ENCODE peak calls at places on chromosome 13, in six cellular contexts. D is tibial artery, A is endodermal cell, Y is uterus, Q is left ventricle myocardium inferior, R is MM.1S. C is an unnamed sample. For H3K4me1, the result is how much of the 10 kb centered on the place peaks cover.

GRCh38 chr13:21137696-21138095 is 38.7 kb downstream of the SKA3 start:
- DNase-seq in Y (no peak), D (no peak), A (no peak), Q (no peak), R (no peak), C (no peak)

GRCh38 chr13:101919541-101920306 is 467.2 kb downstream of the ITGBL1 start:
- DNase-seq in Q (peak), A (peak), R (no peak), D (no peak), Y (no peak), C (no peak)

GRCh38 chr13:33707449-33707848 is 110.5 kb upstream of the RFC3 start:
- DNase-seq in Q (no peak), A (no peak), R (no peak), D (no peak), Y (no peak), C (no peak)

GRCh38 chr13:25846227-25846984 is 205.4 kb downstream of the SHISA2 start:
- DNase-seq in D (no peak), Y (no peak), R (no peak), Q (no peak), A (no peak), C (no peak)

GRCh38 chr13:27211771-27212364 is 39.5 kb upstream of the RPL21 start:
- DNase-seq in D (no peak), R (no peak), Y (no peak), A (no peak), Q (no peak), C (no peak)

GRCh38 chr13:109145631-109146030 is 516.2 kb downstream of the MYO16 start:
- DNase-seq in Q (no peak), D (no peak), A (no peak), Y (no peak), R (peak), C (peak)

GRCh38 chr13:78133511-78133910 is 214.9 kb upstream of the EDNRB start:
- DNase-seq in D (no peak), Y (no peak), R (no peak), A (no peak), Q (no peak), C (no peak)

GRCh38 chr13:105599477-105600037 is 935.9 kb downstream of the EFNB2 start:
- DNase-seq in R (no peak), D (no peak), Q (no peak), A (no peak), Y (no peak), C (no peak)

GRCh38 chr13:81987159-81987558 is 1646.2 kb upstream of the SPRY2 start:
- DNase-seq in R (no peak), A (no peak), D (no peak), Q (no peak), Y (no peak), C (no peak)

GRCh38 chr13:36801035-36801434 is 18.0 kb upstream of the RFXAP start:
- DNase-seq in Y (no peak), A (no peak), Q (no peak), R (no peak), D (no peak), C (no peak)

GRCh38 chr13:67147257-67148218 is 82.6 kb downstream of the PCDH9 start:
- DNase-seq in D (no peak), Y (no peak), Q (no peak), A (no peak), R (no peak), C (no peak)

GRCh38 chr13:44506251-44506650 is 69.9 kb downstream of the TSC22D1 start:
- DNase-seq in D (no peak), Y (no peak), R (no peak), Q (no peak), A (no peak), C (no peak)

GRCh38 chr13:59468396-59468795 is 695.3 kb downstream of the DIAPH3 start:
- DNase-seq in Y (no peak), R (no peak), D (no peak), Q (no peak), A (no peak), C (no peak)

GRCh38 chr13:42221321-42221720 is 50.6 kb upstream of the AKAP11 start:
- DNase-seq in A (no peak), Y (no peak), Q (no peak), R (no peak), D (no peak), C (no peak)

GRCh38 chr13:34085199-34085598 is 267.2 kb downstream of the RFC3 start:
- DNase-seq in R (no peak), D (no peak), Q (no peak), A (no peak), Y (no peak), C (no peak)

GRCh38 chr13:94268661-94269060 is 210.8 kb downstream of the DCT start:
- DNase-seq in D (no peak), R (no peak), Q (no peak), Y (no peak), A (no peak), C (no peak)

GRCh38 chr13:36919206-36919832 is 719 bp downstream of the SMAD9 start:
- DNase-seq in A (peak), R (no peak), Q (peak), D (peak), Y (peak), C (peak)

GRCh38 chr13:89393758-89394157 is 1722.6 kb downstream of the SLITRK5 start:
- DNase-seq in Q (no peak), D (no peak), A (no peak), Y (no peak), R (no peak), C (no peak)

GRCh38 chr13:51646041-51646670 is 61.9 kb downstream of the WDFY2 start:
- DNase-seq in D (no peak), Y (no peak), A (peak), R (no peak), Q (no peak), C (no peak)

GRCh38 chr13:77036294-77036693 is 9.3 kb upstream of the FBXL3 start:
- DNase-seq in Y (no peak), A (no peak), Q (no peak), R (no peak), D (no peak), C (no peak)

GRCh38 chr13:46844431-46844830 is 47.5 kb upstream of the ESD start:
- DNase-seq in D (no peak), Q (no peak), Y (no peak), A (no peak), R (no peak), C (no peak)

GRCh38 chr13:97372929-97373328 is 61.0 kb upstream of the RAP2A start:
- DNase-seq in R (no peak), D (no peak), Y (no peak), A (no peak), Q (no peak), C (no peak)

GRCh38 chr13:109256866-109257760 is 529.3 kb downstream of the IRS2 start:
- DNase-seq in D (no peak), Q (no peak), Y (no peak), R (no peak), A (no peak), C (no peak)

GRCh38 chr13:52147225-52147624 is 12.2 kb downstream of the NEK3 start:
- DNase-seq in Q (no peak), A (no peak), D (no peak), Y (no peak), R (no peak), C (no peak)

GRCh38 chr13:30313307-30313706 is 6.0 kb upstream of the KATNAL1 start:
- DNase-seq in Q (no peak), R (no peak), D (no peak), A (no peak), Y (no peak), C (no peak)

GRCh38 chr13:20703785-20704458 is 423 bp downstream of the IL17D start:
- DNase-seq in A (peak), D (peak), Y (peak), Q (peak), R (peak), C (peak)

GRCh38 chr13:74132152-74132767 is 1.9 kb downstream of the KLF12 start:
- DNase-seq in D (no peak), R (no peak), Y (no peak), Q (no peak), A (no peak), C (peak)

GRCh38 chr13:70527553-70527952 is 419.3 kb upstream of the KLHL1 start:
- DNase-seq in Q (no peak), D (no peak), R (no peak), Y (no peak), A (no peak), C (no peak)
- H3K4me1 ChIP-seq in Q (under half), D (under half), R (under half), Y (under half), A (under half), C (under half)

DNA sequence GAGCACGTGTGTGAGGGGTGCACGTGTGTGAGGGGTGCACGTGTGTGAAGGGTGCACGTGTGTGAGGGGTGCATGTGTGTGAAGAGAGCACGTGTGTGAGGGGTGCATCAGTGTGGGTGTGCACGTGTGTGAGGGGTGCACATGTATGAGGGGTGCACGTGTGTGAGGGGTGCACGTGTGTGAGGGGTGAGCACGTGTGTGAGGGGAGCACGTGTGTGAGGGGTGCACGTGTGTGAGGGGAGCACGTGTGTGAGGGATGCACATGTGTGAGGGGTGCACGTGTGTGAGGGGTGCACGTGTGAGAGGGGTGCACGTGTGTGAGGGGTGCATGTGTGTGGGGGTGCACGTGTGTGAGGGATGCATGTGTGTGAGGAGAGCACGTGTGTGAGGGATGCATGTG is 15.7 kb downstream of the RASA3 start:
- DNase-seq in D (no peak), A (peak), Q (no peak), R (no peak), Y (no peak), C (no peak)
- H3K4me1 ChIP-seq in D (under half), A (under half), Q (under half), R (under half), Y (under half), C (under half)

DNA sequence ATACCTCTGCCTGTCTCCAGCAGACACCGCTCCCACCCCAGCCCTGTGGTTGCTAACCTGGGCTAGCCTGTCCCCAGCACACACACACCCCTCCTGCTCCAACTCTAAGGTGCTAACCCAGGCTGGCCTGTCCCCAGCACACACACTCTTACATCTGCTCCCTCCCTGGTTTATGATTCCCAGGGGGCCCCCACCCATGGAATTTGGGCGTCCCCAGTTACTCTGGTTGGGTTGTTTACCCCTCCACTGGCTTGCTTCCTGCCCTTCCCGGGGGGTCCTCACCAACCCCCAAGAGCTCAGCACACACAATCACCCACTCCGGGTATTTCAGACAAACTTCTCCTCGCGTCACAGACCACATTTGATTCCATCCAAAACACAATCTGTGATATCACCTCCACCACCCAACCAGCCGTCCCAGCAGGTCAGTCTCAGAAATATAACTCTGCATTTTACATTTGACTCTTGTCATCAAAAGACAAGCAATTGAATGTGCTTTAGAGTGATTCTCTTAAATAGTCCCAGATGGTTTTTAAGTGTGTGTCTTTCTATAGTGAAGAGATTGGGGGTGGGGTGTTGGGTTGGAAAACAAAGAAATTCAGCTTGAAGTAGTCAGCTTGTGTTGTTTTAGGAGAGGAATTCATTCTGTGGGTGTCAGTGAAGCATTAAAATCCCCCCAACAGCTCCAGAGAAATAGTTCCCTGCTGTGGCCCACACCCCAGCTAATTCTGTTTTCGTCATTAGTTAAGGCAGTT is 20.1 kb downstream of the COL4A2 start:
- DNase-seq in R (no peak), Q (no peak), D (no peak), Y (no peak), A (peak), C (no peak)
- H3K4me1 ChIP-seq in R (under half), Q (half or more), D (half or more), Y (under half), A (under half), C (under half)

GRCh38 chr13:110700186-110700585 is 5.7 kb downstream of the CARS2 start:
- DNase-seq in R (no peak), Y (no peak), A (no peak), Q (no peak), D (no peak), C (no peak)

GRCh38 chr13:110697842-110698241 is 8.1 kb downstream of the CARS2 start:
- DNase-seq in D (no peak), R (no peak), Y (no peak), Q (no peak), A (no peak), C (no peak)

GRCh38 chr13:110696776-110697175 is 9.1 kb downstream of the CARS2 start:
- DNase-seq in D (no peak), R (no peak), Q (no peak), Y (no peak), A (no peak), C (no peak)

GRCh38 chr13:110699148-110700145 is 6.5 kb downstream of the CARS2 start:
- DNase-seq in D (no peak), A (no peak), Q (no peak), Y (no peak), R (no peak), C (no peak)

GRCh38 chr13:110698689-110699088 is 7.2 kb downstream of the CARS2 start:
- DNase-seq in D (no peak), R (peak), Y (no peak), Q (no peak), A (no peak), C (no peak)
- H3K4me1 ChIP-seq in D (under half), R (under half), Y (under half), Q (under half), A (under half), C (under half)

GRCh38 chr13:113413898-113414282 is 39.4 kb downstream of the ADPRHL1 start:
- DNase-seq in Y (no peak), Q (peak), A (no peak), R (no peak), D (peak), C (no peak)
- H3K4me1 ChIP-seq in Y (under half), Q (under half), A (under half), R (under half), D (under half), C (under half)

DNA sequence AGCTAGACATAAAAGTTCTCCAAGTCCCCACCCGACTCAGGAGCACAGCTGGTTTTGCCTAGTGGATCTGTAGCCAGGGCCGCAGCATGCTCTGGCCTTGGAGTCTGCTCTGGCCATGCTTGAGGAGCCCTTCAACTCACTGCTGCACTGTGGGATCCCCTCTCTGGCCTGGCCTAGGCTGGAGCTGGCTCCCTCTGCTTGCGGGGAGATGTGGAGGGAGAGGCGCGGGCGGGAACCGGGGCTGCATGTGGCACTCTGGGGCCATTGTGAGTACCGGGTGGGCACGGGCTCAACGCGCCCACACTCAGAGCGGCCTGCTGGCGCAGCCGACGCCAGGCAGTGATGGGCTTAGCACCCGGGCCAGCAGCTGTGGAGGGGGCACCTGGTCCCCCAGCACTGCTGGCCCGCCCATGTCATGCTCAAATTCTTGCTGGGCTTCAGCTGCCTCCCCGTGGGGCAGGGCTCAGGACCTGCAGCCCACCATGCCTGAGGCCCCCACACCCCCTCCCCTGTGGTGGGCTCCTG is 57.0 kb upstream of the ATP12A start:
- DNase-seq in Q (no peak), D (no peak), R (no peak), A (peak), Y (no peak), C (no peak)
- H3K4me1 ChIP-seq in Q (under half), D (under half), R (under half), A (under half), Y (under half), C (under half)

GRCh38 chr13:54029720-54030119 is 1001.1 kb downstream of the OLFM4 start:
- DNase-seq in Y (no peak), A (no peak), Q (no peak), R (no peak), D (no peak), C (no peak)
- H3K4me1 ChIP-seq in Y (under half), A (under half), Q (under half), R (under half), D (under half), C (under half)

C was measured in naive thymus-derived CD4-positive, alpha-beta T cell.